ENCODE peak calls at places on chromosomes 6 and 20, in five cellular contexts. One of them, this sample, is unnamed.

GRCh38 chr6:155765275-155766194 is 309.9 kb upstream of the NOX3 start:
- DNase-seq in H1: no peak
- DNase-seq in H9: no peak
- DNase-seq in neuronal stem cell: no peak
- DNase-seq in trophoblast cell: no peak
- DNase-seq in this sample: peak; percentile 70

GRCh38 chr6:20763311-20763710 is 229.1 kb downstream of the CDKAL1 start:
- DNase-seq in H1: no peak
- DNase-seq in H9: no peak
- DNase-seq in neuronal stem cell: no peak
- DNase-seq in trophoblast cell: no peak
- DNase-seq in this sample: no peak

GRCh38 chr20:34983995-34984735 is 28.5 kb downstream of the MYH7B start:
- DNase-seq in H1: peak; percentile 86
- DNase-seq in H9: peak; percentile 83
- DNase-seq in neuronal stem cell: no peak
- DNase-seq in trophoblast cell: no peak
- DNase-seq in this sample: no peak

GRCh38 chr20:16446246-16446645 is 127.0 kb downstream of the KIF16B start:
- DNase-seq in H1: no peak
- DNase-seq in H9: no peak
- DNase-seq in neuronal stem cell: no peak
- DNase-seq in trophoblast cell: no peak
- DNase-seq in this sample: no peak

GRCh38 chr6:155188707-155189496 is 74.9 kb upstream of the CLDN20 start:
- DNase-seq in H1: no peak
- DNase-seq in H9: no peak
- DNase-seq in neuronal stem cell: no peak
- DNase-seq in trophoblast cell: no peak
- DNase-seq in this sample: peak; percentile 97

GRCh38 chr6:108001696-108002231 is 43.8 kb upstream of the SEC63 start:
- DNase-seq in H1: no peak
- DNase-seq in H9: no peak
- DNase-seq in neuronal stem cell: no peak
- DNase-seq in trophoblast cell: no peak
- DNase-seq in this sample: no peak

GRCh38 chr6:24918641-24919403 is 16.9 kb downstream of the RIPOR2 start:
- DNase-seq in H1: no peak
- DNase-seq in H9: no peak
- DNase-seq in neuronal stem cell: no peak
- DNase-seq in trophoblast cell: no peak
- DNase-seq in this sample: no peak

GRCh38 chr6:49868951-49869529 is 2.7 kb upstream of the CRISP1 start:
- DNase-seq in H1: no peak
- DNase-seq in H9: no peak
- DNase-seq in neuronal stem cell: no peak
- DNase-seq in trophoblast cell: no peak
- DNase-seq in this sample: no peak

GRCh38 chr6:69584913-69585729 is 211.7 kb downstream of the LMBRD1 start:
- DNase-seq in H1: no peak
- DNase-seq in H9: no peak
- DNase-seq in neuronal stem cell: no peak
- DNase-seq in trophoblast cell: no peak
- DNase-seq in this sample: peak; percentile 94

GRCh38 chr6:90364291-90364690 is 67.6 kb upstream of the BACH2 start:
- DNase-seq in H1: no peak
- DNase-seq in H9: no peak
- DNase-seq in neuronal stem cell: no peak
- DNase-seq in trophoblast cell: no peak
- DNase-seq in this sample: no peak

GRCh38 chr6:10146723-10147451 is 268.0 kb downstream of the TFAP2A start:
- DNase-seq in H1: no peak
- DNase-seq in H9: peak; percentile 53
- DNase-seq in neuronal stem cell: peak; percentile 37
- DNase-seq in trophoblast cell: peak; percentile 8
- DNase-seq in this sample: peak; percentile 44

GRCh38 chr20:38199506-38200390 is 34.7 kb upstream of the TGM2 start:
- DNase-seq in H1: no peak
- DNase-seq in H9: no peak
- DNase-seq in neuronal stem cell: no peak
- DNase-seq in trophoblast cell: no peak
- DNase-seq in this sample: no peak

GRCh38 chr6:72418495-72418894 is 203.4 kb upstream of the KCNQ5 start:
- DNase-seq in H1: no peak
- DNase-seq in H9: no peak
- DNase-seq in neuronal stem cell: peak; percentile 9
- DNase-seq in trophoblast cell: no peak
- DNase-seq in this sample: peak; percentile 61

GRCh38 chr6:14997507-14997906 is 248.4 kb upstream of the JARID2 start:
- DNase-seq in H1: no peak
- DNase-seq in H9: no peak
- DNase-seq in neuronal stem cell: no peak
- DNase-seq in trophoblast cell: no peak
- DNase-seq in this sample: no peak

GRCh38 chr6:157625111-157625510 is 197.9 kb upstream of the SNX9 start:
- DNase-seq in H1: no peak
- DNase-seq in H9: no peak
- DNase-seq in neuronal stem cell: no peak
- DNase-seq in trophoblast cell: no peak
- DNase-seq in this sample: no peak

GRCh38 chr6:68559716-68560115 is 75.4 kb upstream of the ADGRB3 start:
- DNase-seq in H1: no peak
- DNase-seq in H9: no peak
- DNase-seq in neuronal stem cell: peak; percentile 43
- DNase-seq in trophoblast cell: no peak
- DNase-seq in this sample: peak; percentile 6

GRCh38 chr20:61260905-61261304 is 8.8 kb downstream of the CDH4 start:
- DNase-seq in H1: no peak
- DNase-seq in H9: peak; percentile 56
- DNase-seq in neuronal stem cell: no peak
- DNase-seq in trophoblast cell: no peak
- DNase-seq in this sample: no peak

GRCh38 chr20:36279362-36279761 is 26.8 kb upstream of the DLGAP4 start:
- DNase-seq in H1: no peak
- DNase-seq in H9: no peak
- DNase-seq in neuronal stem cell: no peak
- DNase-seq in trophoblast cell: no peak
- DNase-seq in this sample: no peak

GRCh38 chr6:133396630-133397335 is 155.6 kb downstream of the EYA4 start:
- DNase-seq in H1: no peak
- DNase-seq in H9: no peak
- DNase-seq in neuronal stem cell: no peak
- DNase-seq in trophoblast cell: no peak
- DNase-seq in this sample: no peak

GRCh38 chr6:41895300-41896233 is at the start of gene USP49:
- DNase-seq in H1: peak; percentile 59
- DNase-seq in H9: peak; percentile 93
- DNase-seq in neuronal stem cell: peak; percentile 95
- DNase-seq in trophoblast cell: peak; percentile 79
- DNase-seq in this sample: peak; percentile 96

GRCh38 chr6:41040101-41040910 is 1.3 kb upstream of the UNC5CL start:
- DNase-seq in H1: no peak
- DNase-seq in H9: no peak
- DNase-seq in neuronal stem cell: no peak
- DNase-seq in trophoblast cell: peak; percentile 36
- DNase-seq in this sample: peak; percentile 27

GRCh38 chr6:134720353-134721094 is 229.4 kb downstream of the ALDH8A1 start:
- DNase-seq in H1: no peak
- DNase-seq in H9: no peak
- DNase-seq in neuronal stem cell: no peak
- DNase-seq in trophoblast cell: no peak
- DNase-seq in this sample: no peak

GRCh38 chr20:48758206-48758820 is 69.5 kb downstream of the PREX1 start:
- DNase-seq in H1: no peak
- DNase-seq in H9: no peak
- DNase-seq in neuronal stem cell: no peak
- DNase-seq in trophoblast cell: no peak
- DNase-seq in this sample: no peak

GRCh38 chr6:3749991-3750323 is 1.6 kb downstream of the PXDC1 start:
- DNase-seq in H1: no peak
- DNase-seq in H9: no peak
- DNase-seq in neuronal stem cell: no peak
- DNase-seq in trophoblast cell: peak; percentile 44
- DNase-seq in this sample: peak; percentile 68

GRCh38 chr6:113306552-113307145 is 550.5 kb upstream of the MARCKS start:
- DNase-seq in H1: peak; percentile 34
- DNase-seq in H9: peak; percentile 74
- DNase-seq in neuronal stem cell: peak; percentile 30
- DNase-seq in trophoblast cell: peak; percentile 38
- DNase-seq in this sample: peak; percentile 17

GRCh38 chr6:158782432-158783166 is 36.6 kb downstream of the EZR start:
- DNase-seq in H1: no peak
- DNase-seq in H9: no peak
- DNase-seq in neuronal stem cell: no peak
- DNase-seq in trophoblast cell: no peak
- DNase-seq in this sample: no peak

GRCh38 chr6:119620846-119621570 is 271.4 kb upstream of the MAN1A1 start:
- DNase-seq in H1: no peak
- DNase-seq in H9: no peak
- DNase-seq in neuronal stem cell: no peak
- DNase-seq in trophoblast cell: peak; percentile 16
- DNase-seq in this sample: peak; percentile 86

GRCh38 chr6:80249897-80250296 is 143.4 kb downstream of the BCKDHB start:
- DNase-seq in H1: no peak
- DNase-seq in H9: no peak
- DNase-seq in neuronal stem cell: no peak
- DNase-seq in trophoblast cell: no peak
- DNase-seq in this sample: no peak

GRCh38 chr20:50861012-50861411 is 66.2 kb downstream of the BCAS4 start:
- DNase-seq in H1: no peak
- DNase-seq in H9: no peak
- DNase-seq in neuronal stem cell: no peak
- DNase-seq in trophoblast cell: no peak
- DNase-seq in this sample: no peak

GRCh38 chr20:3648941-3649340 is 14.3 kb downstream of the GFRA4 start:
- DNase-seq in H1: no peak
- DNase-seq in H9: no peak
- DNase-seq in neuronal stem cell: no peak
- DNase-seq in trophoblast cell: no peak
- DNase-seq in this sample: no peak

GRCh38 chr6:53986721-53987526 is 124.3 kb upstream of the MLIP start:
- DNase-seq in H1: no peak
- DNase-seq in H9: no peak
- DNase-seq in neuronal stem cell: no peak
- DNase-seq in trophoblast cell: no peak
- DNase-seq in this sample: peak; percentile 76

GRCh38 chr6:51959744-51960383 is 127.5 kb downstream of the PKHD1 start:
- DNase-seq in H1: peak; percentile 49
- DNase-seq in H9: peak; percentile 77
- DNase-seq in neuronal stem cell: peak; percentile 76
- DNase-seq in trophoblast cell: peak; percentile 76
- DNase-seq in this sample: peak; percentile 51

GRCh38 chr6:53588816-53589509 is 44.1 kb upstream of the GCLC start:
- DNase-seq in H1: no peak
- DNase-seq in H9: no peak
- DNase-seq in neuronal stem cell: no peak
- DNase-seq in trophoblast cell: no peak
- DNase-seq in this sample: no peak

GRCh38 chr6:54970337-54970736 is 123.8 kb downstream of the FAM83B start:
- DNase-seq in H1: no peak
- DNase-seq in H9: no peak
- DNase-seq in neuronal stem cell: no peak
- DNase-seq in trophoblast cell: no peak
- DNase-seq in this sample: no peak

GRCh38 chr20:51400051-51400926 is 142.2 kb downstream of the NFATC2 start:
- DNase-seq in H1: no peak
- DNase-seq in H9: no peak
- DNase-seq in neuronal stem cell: no peak
- DNase-seq in trophoblast cell: no peak
- DNase-seq in this sample: no peak

GRCh38 chr20:9025643-9026042 is 43.2 kb upstream of the PLCB4 start:
- DNase-seq in H1: no peak
- DNase-seq in H9: no peak
- DNase-seq in neuronal stem cell: no peak
- DNase-seq in trophoblast cell: no peak
- DNase-seq in this sample: peak; percentile 59

GRCh38 chr20:9024596-9024995 is 44.3 kb upstream of the PLCB4 start:
- DNase-seq in H1: no peak
- DNase-seq in H9: no peak
- DNase-seq in neuronal stem cell: no peak
- DNase-seq in trophoblast cell: no peak
- DNase-seq in this sample: no peak

GRCh38 chr20:9024996-9025395 is 43.9 kb upstream of the PLCB4 start:
- DNase-seq in H1: no peak
- DNase-seq in H9: no peak
- DNase-seq in neuronal stem cell: no peak
- DNase-seq in trophoblast cell: no peak
- DNase-seq in this sample: no peak

GRCh38 chr20:9028419-9028818 is 40.5 kb upstream of the PLCB4 start:
- DNase-seq in H1: no peak
- DNase-seq in H9: no peak
- DNase-seq in neuronal stem cell: no peak
- DNase-seq in trophoblast cell: no peak
- DNase-seq in this sample: peak; percentile 34

DNA sequence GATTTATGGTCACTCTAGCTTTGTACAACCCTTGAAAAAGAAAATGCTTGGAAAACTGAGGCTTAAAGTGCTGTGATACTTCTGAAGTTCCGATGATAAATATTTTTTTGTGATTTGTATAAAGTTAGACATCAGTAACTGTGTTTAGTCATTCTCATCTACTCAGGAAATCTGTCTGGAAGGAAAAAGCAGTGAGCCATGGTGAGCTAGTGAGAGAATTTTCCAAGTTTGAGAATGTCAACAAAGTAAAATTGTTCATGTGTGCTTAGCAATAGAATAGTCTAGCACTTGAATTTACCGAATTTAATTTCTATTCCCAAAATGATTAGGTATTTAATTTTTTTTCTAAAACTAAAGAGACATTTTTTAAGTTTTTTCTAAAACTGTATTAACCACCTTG is 41.3 kb upstream of the PLCB4 start:
- DNase-seq in H1: no peak
- DNase-seq in H9: no peak
- DNase-seq in neuronal stem cell: no peak
- DNase-seq in trophoblast cell: no peak
- DNase-seq in this sample: peak; percentile 36
- H4K91ac ChIP-seq in H1: no peak overlapping the region
- H4K91ac ChIP-seq in H9: no peak overlapping the region
- H4K91ac ChIP-seq in neuronal stem cell: no peak overlapping the region
- H4K91ac ChIP-seq in trophoblast cell: no peak overlapping the region
- H4K91ac ChIP-seq in this sample: no peak overlapping the region

GRCh38 chr20:59825563-59825920 is 107.9 kb downstream of the SYCP2 start:
- DNase-seq in H1: no peak
- DNase-seq in H9: no peak
- DNase-seq in neuronal stem cell: no peak
- DNase-seq in trophoblast cell: no peak
- DNase-seq in this sample: no peak
- H2BK12ac ChIP-seq in H1: no peak overlapping the region
- H2BK12ac ChIP-seq in H9: no peak overlapping the region
- H2BK12ac ChIP-seq in neuronal stem cell: no peak overlapping the region
- H2BK12ac ChIP-seq in trophoblast cell: no peak overlapping the region
- H2BK12ac ChIP-seq in this sample: no peak overlapping the region

GRCh38 chr6:131673184-131673583 is 28.0 kb downstream of the OR2A4 start:
- DNase-seq in H1: no peak
- DNase-seq in H9: no peak
- DNase-seq in neuronal stem cell: no peak
- DNase-seq in trophoblast cell: no peak
- DNase-seq in this sample: no peak
- H4K91ac ChIP-seq in H1: no peak overlapping the region
- H4K91ac ChIP-seq in H9: no peak overlapping the region
- H4K91ac ChIP-seq in neuronal stem cell: no peak overlapping the region
- H4K91ac ChIP-seq in trophoblast cell: no peak overlapping the region
- H4K91ac ChIP-seq in this sample: no peak overlapping the region

GRCh38 chr6:43966806-43967575 is 160.3 kb downstream of the MRPL14 start:
- DNase-seq in H1: no peak
- DNase-seq in H9: peak; percentile 18
- DNase-seq in neuronal stem cell: no peak
- DNase-seq in trophoblast cell: no peak
- DNase-seq in this sample: no peak
- H2BK12ac ChIP-seq in H1: peak overlapping the region; percentile 18
- H2BK12ac ChIP-seq in H9: no peak overlapping the region
- H2BK12ac ChIP-seq in neuronal stem cell: no peak overlapping the region
- H2BK12ac ChIP-seq in trophoblast cell: no peak overlapping the region
- H2BK12ac ChIP-seq in this sample: no peak overlapping the region